ENCODE peak calls at places on chromosomes 13 and 19, in six cellular contexts. L is GM12864, J is breast epithelium, A is cardiac fibroblast, B is AG09309, G is neural progenitor cell. R is an unnamed sample.

GRCh38 chr13:26442541-26442940 is 114.9 kb upstream of the WASF3 start:
- DNase-seq in B (peak), J (no peak), G (no peak), A (peak), L (no peak), R (no peak)

GRCh38 chr19:43380008-43380407 is 26.5 kb downstream of the CD177 start:
- DNase-seq in L (no peak), A (no peak), B (no peak), G (no peak), J (no peak), R (no peak)

GRCh38 chr19:35639863-35640262 is 1.7 kb upstream of the ETV2 start:
- DNase-seq in J (no peak), A (no peak), L (no peak), B (no peak), G (no peak), R (no peak)

GRCh38 chr13:113935081-113935511 is 38.8 kb downstream of the C13orf46 start:
- DNase-seq in G (peak), J (no peak), L (no peak), B (no peak), A (no peak), R (no peak)

GRCh38 chr19:29858000-29858596 is 46.3 kb downstream of the CCNE1 start:
- DNase-seq in L (no peak), A (no peak), J (no peak), G (peak), B (no peak), R (no peak)

GRCh38 chr13:111412251-111412650 is 91.8 kb downstream of the TEX29 start:
- DNase-seq in L (no peak), G (no peak), J (no peak), A (no peak), B (no peak), R (no peak)

GRCh38 chr13:53100394-53101063 is 71.9 kb downstream of the OLFM4 start:
- DNase-seq in G (no peak), J (no peak), A (no peak), L (no peak), B (no peak), R (no peak)

GRCh38 chr13:109400192-109400591 is 386.2 kb downstream of the IRS2 start:
- DNase-seq in B (no peak), L (no peak), A (no peak), J (no peak), G (no peak), R (no peak)

GRCh38 chr19:28169168-28169862 is 1043.6 kb downstream of the UQCRFS1 start:
- DNase-seq in A (no peak), J (no peak), L (no peak), B (no peak), G (peak), R (no peak)

GRCh38 chr13:45511310-45512147 is 46.8 kb downstream of the COG3 start:
- DNase-seq in L (peak), G (peak), A (peak), J (no peak), B (no peak), R (peak)

GRCh38 chr19:7533281-7533819 is 2.2 kb upstream of the PNPLA6 start:
- DNase-seq in G (peak), J (peak), A (peak), B (no peak), L (no peak), R (no peak)

GRCh38 chr19:36054733-36055686 is at the start of gene WDR62:
- DNase-seq in B (no peak), A (no peak), J (peak), L (peak), G (peak), R (peak)

GRCh38 chr13:73440296-73440895 is 381.6 kb downstream of the KLF5 start:
- DNase-seq in B (no peak), L (no peak), A (peak), J (no peak), G (peak), R (no peak)

GRCh38 chr19:35843676-35844481 is 8.4 kb downstream of the NPHS1 start:
- DNase-seq in J (no peak), L (no peak), G (peak), A (peak), B (no peak), R (no peak)

DNA sequence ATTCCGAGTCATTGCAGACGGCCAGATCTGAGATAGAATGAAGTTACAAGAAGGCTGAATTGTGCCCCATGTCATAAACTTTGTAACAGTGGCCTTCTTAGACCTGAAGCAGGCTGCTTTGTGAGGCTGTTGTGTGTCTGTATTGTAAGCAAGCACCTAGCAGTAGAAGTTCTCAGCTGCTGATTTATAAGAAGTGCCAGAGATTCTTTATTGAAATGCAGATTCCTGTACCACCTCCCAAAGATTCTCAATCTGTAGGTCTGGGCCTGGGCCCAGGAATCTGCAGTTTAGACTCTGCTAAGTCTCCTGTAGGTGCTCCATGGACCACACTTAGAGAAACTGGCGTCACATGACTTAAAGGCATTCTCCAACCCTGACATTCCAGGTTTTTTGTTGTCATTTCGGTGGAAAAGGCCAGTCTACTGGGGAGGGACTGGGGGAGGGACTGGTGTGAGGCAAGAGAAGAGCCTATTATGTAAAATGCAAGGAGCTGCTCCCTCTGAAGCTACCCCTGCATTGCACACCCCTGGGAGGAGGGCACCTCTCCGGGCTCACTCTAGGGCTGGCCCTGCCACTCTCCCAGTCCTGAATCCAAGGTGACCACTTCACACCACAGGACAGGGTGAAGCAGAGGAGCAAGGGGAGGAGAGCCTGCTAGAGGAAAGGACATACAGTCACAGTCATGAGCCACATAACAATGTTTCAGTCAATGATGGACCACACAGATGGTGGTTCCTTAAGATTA is 769 bp upstream of the TMEM272 start:
- DNase-seq in G (no peak), L (no peak), A (no peak), B (no peak), J (no peak), R (no peak)
- H3K4me3 ChIP-seq in G (no peak), L (no peak), A (no peak), B (no peak), J (no peak), R (no peak)

GRCh38 chr13:95724252-95724651 is 47.3 kb downstream of the DNAJC3 start:
- DNase-seq in J (no peak), G (no peak), B (no peak), L (no peak), A (peak), R (no peak)
- H3K4me3 ChIP-seq in J (no peak), G (no peak), B (no peak), L (no peak), A (no peak), R (no peak)

GRCh38 chr19:45528149-45528743 is 21.0 kb downstream of the VASP start:
- DNase-seq in A (no peak), G (peak), J (peak), B (no peak), L (no peak), R (no peak)
- H3K4me3 ChIP-seq in A (no peak), G (peak), J (peak), B (no peak), L (no peak), R (no peak)

GRCh38 chr19:2237869-2238153 is 1.2 kb downstream of the SF3A2 start:
- DNase-seq in J (no peak), L (no peak), G (no peak), A (no peak), B (no peak), R (no peak)
- H3K4me3 ChIP-seq in J (peak), L (peak), G (peak), A (peak), B (peak), R (peak)

DNA sequence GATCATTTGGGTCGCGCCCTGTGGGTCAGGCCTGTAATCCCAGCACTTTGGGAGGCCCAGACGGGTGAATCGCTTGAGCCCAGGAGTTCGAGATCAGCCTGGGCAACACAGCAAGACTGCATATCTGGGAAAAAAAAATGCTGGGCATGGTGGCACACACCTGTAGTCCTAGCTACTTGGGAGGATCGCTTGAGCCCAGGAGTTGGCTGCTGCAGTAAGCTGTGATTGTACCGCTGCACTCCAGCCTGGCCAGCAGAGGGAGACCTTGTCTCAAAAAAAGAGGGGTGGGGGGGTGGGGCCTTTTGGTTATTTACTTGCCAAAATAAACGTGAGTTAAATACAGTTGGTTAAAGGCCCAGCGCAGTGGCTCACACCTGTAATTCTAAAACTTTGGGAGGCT is 9.8 kb upstream of the ZNF544 start:
- DNase-seq in L (no peak), G (peak), A (peak), B (no peak), J (no peak), R (peak)
- H3K4me3 ChIP-seq in L (no peak), G (no peak), A (no peak), B (no peak), J (no peak), R (no peak)

GRCh38 chr19:1847684-1848398 is 442 bp downstream of the REXO1 start:
- DNase-seq in J (no peak), A (peak), B (no peak), G (peak), L (no peak), R (no peak)

GRCh38 chr19:1849999-1850398 is 1.7 kb upstream of the REXO1 start:
- DNase-seq in L (no peak), J (no peak), G (no peak), A (no peak), B (no peak), R (no peak)

GRCh38 chr19:1847348-1847683 is 967 bp downstream of the REXO1 start:
- DNase-seq in A (no peak), L (no peak), B (no peak), G (no peak), J (no peak), R (no peak)

GRCh38 chr19:1848399-1849131 is at the start of gene REXO1:
- DNase-seq in J (peak), B (peak), L (peak), A (peak), G (peak), R (peak)

GRCh38 chr19:1849132-1849474 is 820 bp upstream of the REXO1 start:
- DNase-seq in J (no peak), G (no peak), A (no peak), L (no peak), B (no peak), R (no peak)
- H3K4me3 ChIP-seq in J (no peak), G (peak), A (no peak), L (peak), B (no peak), R (no peak)

DNA sequence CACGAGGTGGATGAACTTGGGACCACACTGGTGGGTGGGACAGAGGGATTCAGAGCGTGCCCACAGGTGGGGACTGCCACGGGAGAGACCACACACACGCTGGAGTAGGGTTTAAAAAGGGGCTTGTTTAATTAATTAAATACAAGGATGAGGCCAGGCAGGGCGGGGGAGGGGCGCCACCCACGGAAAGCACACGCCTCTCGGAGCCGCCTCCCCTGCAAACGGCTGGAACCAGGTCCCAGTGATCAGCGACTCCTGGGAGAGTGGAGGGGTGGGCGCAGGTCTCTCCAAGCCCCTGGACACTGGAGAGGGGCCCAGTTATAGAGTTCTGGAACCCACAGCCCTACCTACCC is 4.0 kb upstream of the REXO1 start:
- DNase-seq in L (no peak), J (no peak), B (no peak), A (no peak), G (no peak), R (no peak)
- H3K4me3 ChIP-seq in L (no peak), J (peak), B (no peak), A (no peak), G (no peak), R (peak)

R was measured in Jurkat, Clone E6-1.